ENCODE peak calls at places on chromosome 13, in ten cellular contexts. U is adrenal gland, H is BJ, M is uterus, P is GM12865, T is Karpas-422, X is A549, K is IMR-90, O is heart right ventricle, W is AG10803. N is an unnamed sample.

GRCh38 chr13:32316476-32316875 is 1.2 kb downstream of the BRCA2 start:
- DNase-seq in U (no peak), H (no peak), M (no peak), P (no peak), T (peak), X (no peak), K (no peak), O (no peak), W (no peak), N (no peak)

GRCh38 chr13:114325729-114326128 is 11.4 kb downstream of the CHAMP1 start:
- DNase-seq in U (no peak), H (no peak), M (no peak), P (no peak), T (no peak), X (no peak), K (no peak), O (no peak), W (no peak), N (no peak)

GRCh38 chr13:93146584-93147292 is 79.9 kb upstream of the GPC6 start:
- DNase-seq in U (no peak), H (no peak), M (no peak), P (no peak), T (no peak), X (no peak), K (peak), O (no peak), W (peak), N (no peak)

GRCh38 chr13:74061939-74062595 is 72.1 kb downstream of the KLF12 start:
- DNase-seq in U (peak), H (peak), M (peak), P (peak), T (peak), X (no peak), K (peak), O (no peak), W (peak), N (no peak)

GRCh38 chr13:68727165-68727564 is 1380.5 kb upstream of the ATXN8OS start:
- DNase-seq in U (no peak), H (no peak), M (no peak), P (no peak), T (no peak), X (no peak), K (peak), O (no peak), W (no peak), N (no peak)

GRCh38 chr13:64470751-64471150 is 2759.4 kb downstream of the PCDH9 start:
- DNase-seq in U (no peak), H (no peak), M (no peak), P (no peak), T (no peak), X (no peak), K (no peak), O (no peak), W (no peak), N (no peak)

GRCh38 chr13:35512271-35512920 is 35.9 kb upstream of the MAB21L1 start:
- DNase-seq in U (peak), H (peak), M (peak), P (no peak), T (no peak), X (no peak), K (peak), O (no peak), W (peak), N (peak)

GRCh38 chr13:50392977-50393376 is 377.7 kb downstream of the KCNRG start:
- DNase-seq in U (no peak), H (no peak), M (no peak), P (no peak), T (peak), X (no peak), K (no peak), O (no peak), W (peak), N (no peak)

GRCh38 chr13:114078501-114079451 is 53.6 kb downstream of the RASA3 start:
- DNase-seq in U (no peak), H (no peak), M (peak), P (no peak), T (no peak), X (no peak), K (peak), O (no peak), W (peak), N (peak)

GRCh38 chr13:34817246-34817645 is 124.8 kb upstream of the NBEA start:
- DNase-seq in U (no peak), H (no peak), M (no peak), P (no peak), T (no peak), X (no peak), K (no peak), O (no peak), W (peak), N (no peak)

GRCh38 chr13:112690242-112690943 is 555 bp downstream of the ATP11A start:
- DNase-seq in U (peak), H (no peak), M (peak), P (peak), T (no peak), X (peak), K (peak), O (peak), W (peak), N (no peak)

GRCh38 chr13:43159007-43159406 is 135.6 kb downstream of the DNAJC15 start:
- DNase-seq in U (no peak), H (no peak), M (no peak), P (no peak), T (no peak), X (no peak), K (peak), O (no peak), W (peak), N (peak)

GRCh38 chr13:97884707-97885468 is 68.6 kb upstream of the IPO5 start:
- DNase-seq in U (no peak), H (no peak), M (no peak), P (no peak), T (no peak), X (no peak), K (no peak), O (no peak), W (no peak), N (no peak)

GRCh38 chr13:99572131-99572530 is 70.9 kb downstream of the TM9SF2 start:
- DNase-seq in U (no peak), H (no peak), M (no peak), P (no peak), T (no peak), X (no peak), K (peak), O (no peak), W (peak), N (no peak)

GRCh38 chr13:46771693-46772092 is 25.3 kb downstream of the ESD start:
- DNase-seq in U (no peak), H (no peak), M (no peak), P (no peak), T (no peak), X (no peak), K (no peak), O (no peak), W (no peak), N (no peak)

GRCh38 chr13:84867246-84867645 is 932.0 kb downstream of the SLITRK6 start:
- DNase-seq in U (no peak), H (no peak), M (no peak), P (no peak), T (no peak), X (no peak), K (no peak), O (no peak), W (no peak), N (no peak)

GRCh38 chr13:108270442-108270841 is 924 bp downstream of the TNFSF13B start:
- DNase-seq in U (no peak), H (no peak), M (no peak), P (peak), T (no peak), X (no peak), K (no peak), O (no peak), W (no peak), N (no peak)

GRCh38 chr13:108156749-108157148 is 58.6 kb downstream of the LIG4 start:
- DNase-seq in U (no peak), H (no peak), M (no peak), P (no peak), T (no peak), X (no peak), K (no peak), O (no peak), W (no peak), N (no peak)

GRCh38 chr13:108060111-108060510 is 155.2 kb downstream of the LIG4 start:
- DNase-seq in U (no peak), H (no peak), M (no peak), P (no peak), T (no peak), X (no peak), K (no peak), O (no peak), W (no peak), N (no peak)

GRCh38 chr13:112438094-112438493 is 61.9 kb downstream of the SPACA7 start:
- DNase-seq in U (no peak), H (no peak), M (no peak), P (no peak), T (no peak), X (no peak), K (no peak), O (no peak), W (no peak), N (no peak)

GRCh38 chr13:52027832-52028231 is 3.3 kb downstream of the UTP14C start:
- DNase-seq in U (no peak), H (no peak), M (no peak), P (no peak), T (no peak), X (no peak), K (no peak), O (no peak), W (no peak), N (no peak)

GRCh38 chr13:88919970-88920628 is 1248.9 kb downstream of the SLITRK5 start:
- DNase-seq in U (no peak), H (no peak), M (no peak), P (peak), T (no peak), X (no peak), K (no peak), O (no peak), W (no peak), N (no peak)

DNA sequence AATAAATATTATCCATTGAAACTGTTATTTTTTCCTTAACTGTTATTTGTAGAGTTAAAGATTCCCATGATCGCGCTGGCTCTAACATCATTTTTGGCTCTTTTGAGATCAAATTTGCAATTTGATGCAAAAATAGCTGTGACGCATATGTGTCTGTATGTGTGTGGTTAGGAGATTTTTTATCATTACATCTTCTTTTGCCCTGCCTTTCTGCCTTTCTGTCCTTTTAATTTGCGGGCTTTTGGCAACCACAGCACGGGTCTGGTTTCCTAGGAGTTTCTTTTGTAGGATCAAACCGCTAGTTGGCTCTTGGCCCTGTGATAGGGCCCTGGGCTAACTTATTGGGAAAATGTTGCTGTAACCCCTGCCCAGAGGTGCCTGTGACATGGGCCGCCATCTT is 37.3 kb upstream of the ALOX5AP start:
- DNase-seq in U (no peak), H (no peak), M (no peak), P (no peak), T (no peak), X (no peak), K (peak), O (no peak), W (peak), N (no peak)
- H3K4me3 ChIP-seq in U (no peak), H (no peak), M (no peak), P (no peak), T (no peak), X (no peak), K (no peak), O (no peak), W (no peak), N (no peak)

GRCh38 chr13:38415233-38415632 is 65.6 kb downstream of the UFM1 start:
- DNase-seq in U (no peak), H (no peak), M (no peak), P (peak), T (no peak), X (no peak), K (no peak), O (peak), W (no peak), N (no peak)
- H3K4me3 ChIP-seq in U (no peak), H (no peak), M (no peak), P (no peak), T (no peak), X (no peak), K (no peak), O (peak), W (no peak), N (no peak)

GRCh38 chr13:45695198-45695730 is 6.9 kb upstream of the CBY2 start:
- DNase-seq in U (no peak), H (no peak), M (no peak), P (peak), T (no peak), X (no peak), K (no peak), O (no peak), W (peak), N (no peak)
- H3K4me3 ChIP-seq in U (no peak), H (no peak), M (no peak), P (peak), T (no peak), X (no peak), K (no peak), O (no peak), W (no peak), N (no peak)

GRCh38 chr13:30354481-30355404 is 47.4 kb upstream of the KATNAL1 start:
- DNase-seq in U (peak), H (no peak), M (no peak), P (no peak), T (peak), X (no peak), K (no peak), O (no peak), W (no peak), N (no peak)
- H3K4me3 ChIP-seq in U (no peak), H (no peak), M (no peak), P (no peak), T (peak), X (no peak), K (no peak), O (no peak), W (no peak), N (no peak)

GRCh38 chr13:40517486-40518311 is 148.7 kb downstream of the FOXO1 start:
- DNase-seq in U (no peak), H (no peak), M (no peak), P (peak), T (no peak), X (no peak), K (no peak), O (no peak), W (no peak), N (no peak)
- H3K4me3 ChIP-seq in U (no peak), H (no peak), M (no peak), P (peak), T (no peak), X (no peak), K (no peak), O (no peak), W (no peak), N (no peak)

GRCh38 chr13:67135356-67135755 is 94.8 kb downstream of the PCDH9 start:
- DNase-seq in U (no peak), H (no peak), M (no peak), P (no peak), T (no peak), X (no peak), K (no peak), O (no peak), W (no peak), N (no peak)
- H3K4me3 ChIP-seq in U (no peak), H (no peak), M (no peak), P (no peak), T (no peak), X (no peak), K (no peak), O (no peak), W (no peak), N (no peak)

GRCh38 chr13:110391273-110391672 is 84.2 kb downstream of the COL4A2 start:
- DNase-seq in U (no peak), H (no peak), M (peak), P (no peak), T (no peak), X (no peak), K (peak), O (no peak), W (no peak), N (no peak)

GRCh38 chr13:110382830-110383229 is 75.7 kb downstream of the COL4A2 start:
- DNase-seq in U (no peak), H (no peak), M (no peak), P (no peak), T (no peak), X (no peak), K (no peak), O (no peak), W (no peak), N (no peak)

GRCh38 chr13:110390572-110390971 is 83.5 kb downstream of the COL4A2 start:
- DNase-seq in U (no peak), H (no peak), M (peak), P (no peak), T (no peak), X (no peak), K (peak), O (no peak), W (peak), N (peak)

GRCh38 chr13:110388141-110388943 is 81.3 kb downstream of the COL4A2 start:
- DNase-seq in U (no peak), H (no peak), M (peak), P (no peak), T (no peak), X (no peak), K (peak), O (peak), W (peak), N (no peak)

DNA sequence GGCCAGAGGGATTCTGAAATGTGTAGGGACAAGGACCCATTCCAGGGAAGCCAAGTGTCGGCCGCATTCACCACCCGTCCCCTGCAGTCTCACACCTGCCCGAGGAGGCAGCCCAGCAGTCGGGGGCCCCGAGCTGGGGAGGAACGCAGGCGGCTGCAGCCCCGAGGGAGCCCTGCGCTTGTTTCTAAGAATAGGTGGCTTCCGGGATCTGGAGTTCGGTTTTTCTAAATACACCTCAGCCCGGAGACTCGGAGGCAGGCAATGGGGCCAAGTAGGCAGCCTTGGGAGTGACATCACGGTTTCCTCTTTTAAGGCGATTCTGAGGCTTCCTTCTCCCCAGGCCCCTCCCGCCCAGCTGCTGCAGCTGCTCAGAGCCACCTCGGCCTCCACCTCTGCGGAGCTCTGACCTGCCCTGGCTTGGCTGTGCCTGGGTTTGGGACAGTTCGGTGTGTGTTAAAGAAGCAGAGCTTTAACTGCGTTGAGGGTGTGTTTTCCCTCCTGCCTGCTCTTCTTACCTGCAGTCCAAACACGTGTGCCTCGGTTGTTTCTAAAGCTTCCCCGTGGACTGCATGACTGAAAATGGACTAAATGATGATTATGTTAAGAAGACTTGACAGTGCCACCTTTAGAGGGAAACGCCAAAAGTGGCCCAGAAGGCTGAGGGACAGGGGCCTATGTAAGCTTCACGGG is 80.5 kb downstream of the COL4A2 start:
- DNase-seq in U (peak), H (no peak), M (peak), P (peak), T (no peak), X (no peak), K (peak), O (peak), W (no peak), N (no peak)
- H3K4me3 ChIP-seq in U (no peak), H (no peak), M (peak), P (no peak), T (no peak), X (no peak), K (no peak), O (peak), W (no peak), N (no peak)

GRCh38 chr13:36918246-36919060 is 1.6 kb downstream of the SMAD9 start:
- DNase-seq in U (no peak), H (no peak), M (no peak), P (peak), T (no peak), X (no peak), K (peak), O (no peak), W (peak), N (no peak)
- H3K4me3 ChIP-seq in U (no peak), H (peak), M (peak), P (no peak), T (no peak), X (peak), K (peak), O (peak), W (peak), N (peak)

N was measured in HFF-Myc.